ENCODE peak calls at places on chromosome 19, in five cellular contexts. L is T-helper 9 cell, F is fibroblast of pulmonary artery, Q is sigmoid colon, W is SK-N-MC. A is an unnamed sample.

GRCh38 chr19:3061214-3062161 is 807 bp downstream of the TLE5 start:
- DNase-seq in L (peak; percentile 50), Q (peak; percentile 84), W (no peak), F (peak; percentile 34), A (peak; percentile 83)

GRCh38 chr19:16026756-16027155 is 49.5 kb upstream of the TPM4 start:
- DNase-seq in F (no peak), W (no peak), Q (peak; percentile 21), L (no peak), A (no peak)

GRCh38 chr19:47112664-47113445 is 721 bp downstream of the ZC3H4 start:
- DNase-seq in Q (peak; percentile 100), W (peak; percentile 95), L (peak; percentile 97), F (peak; percentile 99), A (peak; percentile 99)

GRCh38 chr19:46890423-46891170 is 29.8 kb downstream of the ARHGAP35 start:
- DNase-seq in F (peak; percentile 63), Q (no peak), W (no peak), L (no peak), A (no peak)

GRCh38 chr19:46442808-46443450 is 14.2 kb upstream of the PNMA8C start:
- DNase-seq in Q (no peak), W (no peak), L (no peak), F (peak; percentile 81), A (peak; percentile 40)

GRCh38 chr19:41848666-41849065 is 3.8 kb downstream of the DMRTC2 start:
- DNase-seq in W (no peak), L (no peak), F (no peak), Q (no peak), A (peak; percentile 32)

GRCh38 chr19:56133858-56134654 is 7.0 kb upstream of the ZNF444 start:
- DNase-seq in F (no peak), Q (no peak), W (peak; percentile 26), L (no peak), A (no peak)

GRCh38 chr19:14089662-14090508 is 666 bp downstream of the SAMD1 start:
- DNase-seq in L (peak; percentile 41), W (no peak), F (peak; percentile 67), Q (no peak), A (peak; percentile 83)

GRCh38 chr19:54390942-54391577 is 24.2 kb upstream of the TTYH1 start:
- DNase-seq in W (peak; percentile 32), Q (no peak), L (peak; percentile 62), F (peak; percentile 76), A (no peak)

GRCh38 chr19:47039239-47039874 is 9.1 kb downstream of the TMEM160 start:
- DNase-seq in Q (no peak), F (no peak), W (no peak), L (no peak), A (no peak)

GRCh38 chr19:44677019-44677809 is 5.9 kb downstream of the CEACAM19 start:
- DNase-seq in F (peak; percentile 62), Q (no peak), W (peak; percentile 48), L (no peak), A (no peak)

GRCh38 chr19:18588611-18589379 is at the start of gene REX1BD:
- DNase-seq in F (peak; percentile 77), W (no peak), Q (peak; percentile 94), L (peak; percentile 82), A (peak; percentile 92)

GRCh38 chr19:3556978-3557460 is 367 bp downstream of the MFSD12 start:
- DNase-seq in F (no peak), L (peak; percentile 70), Q (peak; percentile 71), W (no peak), A (peak; percentile 79)

GRCh38 chr19:18789883-18790565 is 1.1 kb downstream of the COMP start:
- DNase-seq in F (no peak), L (no peak), Q (no peak), W (no peak), A (no peak)

GRCh38 chr19:46015961-46016425 is 6.9 kb downstream of the PGLYRP1 start:
- DNase-seq in W (no peak), Q (no peak), L (peak; percentile 35), F (no peak), A (no peak)

GRCh38 chr19:52991484-52991883 is 22.2 kb upstream of the ERVV-1 start:
- DNase-seq in L (no peak), W (no peak), Q (no peak), F (peak; percentile 54), A (no peak)

GRCh38 chr19:38190061-38190460 is 34.0 kb downstream of the DPF1 start:
- DNase-seq in W (no peak), L (no peak), F (no peak), Q (no peak), A (no peak)

GRCh38 chr19:1665565-1666047 is 13.2 kb upstream of the TCF3 start:
- DNase-seq in Q (no peak), L (no peak), W (no peak), F (no peak), A (no peak)

GRCh38 chr19:9917322-9917721 is 19.0 kb downstream of the OLFM2 start:
- DNase-seq in F (peak; percentile 47), W (no peak), Q (no peak), L (no peak), A (no peak)

GRCh38 chr19:5977785-5978605 is at the start of gene RANBP3:
- DNase-seq in L (peak; percentile 93), F (peak; percentile 100), Q (peak; percentile 99), W (peak; percentile 85), A (peak; percentile 100)

GRCh38 chr19:43700368-43701015 is 15.4 kb upstream of the IRGC start:
- DNase-seq in L (no peak), Q (peak; percentile 75), W (peak; percentile 12), F (peak; percentile 76), A (no peak)